ENCODE peak calls at places on chromosomes 2 and 18, in four cellular contexts. One of them, this sample, is unnamed.

GRCh38 chr2:177575358-177575757 is 182.8 kb downstream of the AGPS start:
- DNase-seq in small intestine: no peak
- DNase-seq in epithelial cell of prostate: no peak
- DNase-seq in ACHN: no peak
- DNase-seq in this sample: no peak

GRCh38 chr2:190887089-190887488 is 6.5 kb downstream of the GLS start:
- DNase-seq in epithelial cell of prostate: no peak
- DNase-seq in ACHN: peak
- DNase-seq in small intestine: peak
- DNase-seq in this sample: no peak

GRCh38 chr2:230312638-230313037 is 14.4 kb upstream of the SP140L start:
- DNase-seq in small intestine: no peak
- DNase-seq in ACHN: no peak
- DNase-seq in epithelial cell of prostate: no peak
- DNase-seq in this sample: no peak

GRCh38 chr2:125516496-125517109 is 1139.4 kb upstream of the GYPC start:
- DNase-seq in small intestine: no peak
- DNase-seq in ACHN: peak
- DNase-seq in epithelial cell of prostate: no peak
- DNase-seq in this sample: peak

GRCh38 chr2:102604754-102605153 is 14.6 kb upstream of the SLC9A2 start:
- DNase-seq in epithelial cell of prostate: no peak
- DNase-seq in ACHN: no peak
- DNase-seq in small intestine: peak
- DNase-seq in this sample: no peak

GRCh38 chr2:105933906-105934305 is 189.2 kb downstream of the NCK2 start:
- DNase-seq in small intestine: no peak
- DNase-seq in epithelial cell of prostate: no peak
- DNase-seq in ACHN: no peak
- DNase-seq in this sample: no peak

GRCh38 chr18:23900979-23901378 is 113.6 kb upstream of the TTC39C start:
- DNase-seq in small intestine: no peak
- DNase-seq in ACHN: no peak
- DNase-seq in epithelial cell of prostate: no peak
- DNase-seq in this sample: no peak

GRCh38 chr2:136248242-136248641 is 130.3 kb upstream of the CXCR4 start:
- DNase-seq in ACHN: no peak
- DNase-seq in small intestine: no peak
- DNase-seq in epithelial cell of prostate: no peak
- DNase-seq in this sample: no peak

GRCh38 chr2:72112421-72112820 is 35.2 kb downstream of the CYP26B1 start:
- DNase-seq in epithelial cell of prostate: no peak
- DNase-seq in ACHN: peak
- DNase-seq in small intestine: no peak
- DNase-seq in this sample: no peak

GRCh38 chr2:190069936-190070696 is 7.6 kb upstream of the MSTN start:
- DNase-seq in epithelial cell of prostate: no peak
- DNase-seq in small intestine: peak
- DNase-seq in ACHN: peak
- DNase-seq in this sample: peak

GRCh38 chr2:86031606-86032005 is 74.1 kb downstream of the POLR1A start:
- DNase-seq in ACHN: no peak
- DNase-seq in small intestine: no peak
- DNase-seq in epithelial cell of prostate: no peak
- DNase-seq in this sample: no peak

GRCh38 chr2:52632543-52632942 is 1135.1 kb upstream of the CHAC2 start:
- DNase-seq in small intestine: no peak
- DNase-seq in epithelial cell of prostate: no peak
- DNase-seq in ACHN: no peak
- DNase-seq in this sample: no peak

GRCh38 chr18:48819276-48819675 is 131.5 kb downstream of the SMAD7 start:
- DNase-seq in ACHN: no peak
- DNase-seq in small intestine: peak
- DNase-seq in epithelial cell of prostate: no peak
- DNase-seq in this sample: no peak

GRCh38 chr2:151237422-151238012 is 24.1 kb downstream of the RBM43 start:
- DNase-seq in epithelial cell of prostate: no peak
- DNase-seq in small intestine: no peak
- DNase-seq in ACHN: no peak
- DNase-seq in this sample: peak

GRCh38 chr2:35410431-35411061 is 945.0 kb upstream of the CRIM1 start:
- DNase-seq in epithelial cell of prostate: peak
- DNase-seq in small intestine: peak
- DNase-seq in ACHN: peak
- DNase-seq in this sample: peak

GRCh38 chr18:28015671-28016070 is 161.3 kb downstream of the CDH2 start:
- DNase-seq in epithelial cell of prostate: no peak
- DNase-seq in small intestine: no peak
- DNase-seq in ACHN: no peak
- DNase-seq in this sample: no peak

GRCh38 chr18:57845468-57846103 is 42.5 kb upstream of the ATP8B1 start:
- DNase-seq in small intestine: no peak
- DNase-seq in epithelial cell of prostate: no peak
- DNase-seq in ACHN: no peak
- DNase-seq in this sample: no peak

GRCh38 chr2:112157472-112157871 is 19.3 kb downstream of the FBLN7 start:
- DNase-seq in small intestine: no peak
- DNase-seq in ACHN: no peak
- DNase-seq in epithelial cell of prostate: no peak
- DNase-seq in this sample: no peak

GRCh38 chr2:218298314-218298875 is 6.1 kb upstream of the TMBIM1 start:
- DNase-seq in small intestine: no peak
- DNase-seq in epithelial cell of prostate: no peak
- DNase-seq in ACHN: no peak
- DNase-seq in this sample: no peak

GRCh38 chr2:70143314-70144150 is 47.3 kb downstream of the C2orf42 start:
- DNase-seq in ACHN: peak
- DNase-seq in small intestine: peak
- DNase-seq in epithelial cell of prostate: no peak
- DNase-seq in this sample: peak

GRCh38 chr18:35407871-35408481 is 30.8 kb upstream of the ZNF396 start:
- DNase-seq in small intestine: peak
- DNase-seq in epithelial cell of prostate: no peak
- DNase-seq in ACHN: peak
- DNase-seq in this sample: peak

GRCh38 chr2:152525277-152525838 is 190.4 kb downstream of the FMNL2 start:
- DNase-seq in ACHN: peak
- DNase-seq in small intestine: peak
- DNase-seq in epithelial cell of prostate: no peak
- DNase-seq in this sample: no peak

GRCh38 chr2:127679680-127680361 is 4.5 kb upstream of the LIMS2 start:
- DNase-seq in epithelial cell of prostate: no peak
- DNase-seq in small intestine: no peak
- DNase-seq in ACHN: no peak
- DNase-seq in this sample: no peak

GRCh38 chr2:28544405-28544914 is 48.6 kb downstream of the PLB1 start:
- DNase-seq in small intestine: peak
- DNase-seq in epithelial cell of prostate: no peak
- DNase-seq in ACHN: no peak
- DNase-seq in this sample: no peak

GRCh38 chr2:69835666-69836065 is 6.2 kb downstream of the GMCL1 start:
- DNase-seq in ACHN: no peak
- DNase-seq in epithelial cell of prostate: no peak
- DNase-seq in small intestine: no peak
- DNase-seq in this sample: no peak

GRCh38 chr2:207898354-207898695 is 127.0 kb downstream of the PLEKHM3 start:
- DNase-seq in small intestine: no peak
- DNase-seq in epithelial cell of prostate: no peak
- DNase-seq in ACHN: no peak
- DNase-seq in this sample: no peak

GRCh38 chr2:72118951-72119350 is 28.7 kb downstream of the CYP26B1 start:
- DNase-seq in ACHN: no peak
- DNase-seq in small intestine: no peak
- DNase-seq in epithelial cell of prostate: no peak
- DNase-seq in this sample: no peak

GRCh38 chr2:96856776-96857673 is 791 bp downstream of the ANKRD39 start:
- DNase-seq in ACHN: peak
- DNase-seq in epithelial cell of prostate: no peak
- DNase-seq in small intestine: peak
- DNase-seq in this sample: peak

GRCh38 chr2:112257575-112257974 is 2.7 kb upstream of the ZC3H8 start:
- DNase-seq in ACHN: peak
- DNase-seq in small intestine: no peak
- DNase-seq in epithelial cell of prostate: peak
- DNase-seq in this sample: no peak

GRCh38 chr2:169795181-169795580 is 3.5 kb upstream of the SSB start:
- DNase-seq in epithelial cell of prostate: no peak
- DNase-seq in ACHN: no peak
- DNase-seq in small intestine: no peak
- DNase-seq in this sample: no peak

GRCh38 chr2:172200495-172201085 is 97.9 kb upstream of the DLX2 start:
- DNase-seq in small intestine: peak
- DNase-seq in ACHN: peak
- DNase-seq in epithelial cell of prostate: no peak
- DNase-seq in this sample: no peak

GRCh38 chr2:239563561-239563960 is 162.7 kb upstream of the HDAC4 start:
- DNase-seq in epithelial cell of prostate: no peak
- DNase-seq in small intestine: no peak
- DNase-seq in ACHN: no peak
- DNase-seq in this sample: no peak

GRCh38 chr2:105769504-105769903 is 24.8 kb downstream of the NCK2 start:
- DNase-seq in small intestine: no peak
- DNase-seq in ACHN: peak
- DNase-seq in epithelial cell of prostate: no peak
- DNase-seq in this sample: no peak

GRCh38 chr18:35268811-35269210 is 21.2 kb downstream of the ZSCAN30 start:
- DNase-seq in small intestine: no peak
- DNase-seq in epithelial cell of prostate: no peak
- DNase-seq in ACHN: no peak
- DNase-seq in this sample: no peak

GRCh38 chr18:62651276-62652031 is 63.9 kb upstream of the PHLPP1 start:
- DNase-seq in ACHN: no peak
- DNase-seq in epithelial cell of prostate: no peak
- DNase-seq in small intestine: no peak
- DNase-seq in this sample: no peak

GRCh38 chr2:233375490-233376314 is 21.4 kb downstream of the DGKD start:
- DNase-seq in small intestine: peak
- DNase-seq in ACHN: no peak
- DNase-seq in epithelial cell of prostate: no peak
- DNase-seq in this sample: no peak